ENCODE peak calls at places on chromosomes 7 and 10, in seven cellular contexts. One of them, this sample, is unnamed.

GRCh38 chr7:28579571-28579970 is 167.3 kb downstream of the CREB5 start:
- DNase-seq in HT1080: no peak
- DNase-seq in GM13977: no peak
- DNase-seq in NCI-H1105: no peak
- DNase-seq in NCI-H1417: no peak
- DNase-seq in activated CD4-positive, alpha-beta T cell treated with anti-CD3 and anti-CD28 coated beads, Interleukin-2, amount 50 U/mL, for 4 hours: no peak
- DNase-seq in heart left ventricle: no peak
- DNase-seq in this sample: no peak

GRCh38 chr7:101377189-101377736 is 14.6 kb downstream of the COL26A1 start:
- DNase-seq in HT1080: no peak
- DNase-seq in GM13977: no peak
- DNase-seq in NCI-H1105: no peak
- DNase-seq in NCI-H1417: no peak
- DNase-seq in activated CD4-positive, alpha-beta T cell treated with anti-CD3 and anti-CD28 coated beads, Interleukin-2, amount 50 U/mL, for 4 hours: no peak
- DNase-seq in heart left ventricle: no peak
- DNase-seq in this sample: no peak

GRCh38 chr10:974785-975074 is 13.5 kb upstream of the GTPBP4 start:
- DNase-seq in HT1080: no peak
- DNase-seq in GM13977: no peak
- DNase-seq in NCI-H1105: no peak
- DNase-seq in NCI-H1417: peak
- DNase-seq in activated CD4-positive, alpha-beta T cell treated with anti-CD3 and anti-CD28 coated beads, Interleukin-2, amount 50 U/mL, for 4 hours: no peak
- DNase-seq in heart left ventricle: no peak
- DNase-seq in this sample: no peak

GRCh38 chr7:4683884-4684565 is 1.9 kb downstream of the FOXK1 start:
- DNase-seq in HT1080: peak
- DNase-seq in GM13977: peak
- DNase-seq in NCI-H1105: no peak
- DNase-seq in NCI-H1417: peak
- DNase-seq in activated CD4-positive, alpha-beta T cell treated with anti-CD3 and anti-CD28 coated beads, Interleukin-2, amount 50 U/mL, for 4 hours: peak
- DNase-seq in heart left ventricle: peak
- DNase-seq in this sample: no peak

GRCh38 chr7:100407285-100408180 is 21.0 kb downstream of the ZCWPW1 start:
- DNase-seq in HT1080: peak
- DNase-seq in GM13977: peak
- DNase-seq in NCI-H1105: peak
- DNase-seq in NCI-H1417: no peak
- DNase-seq in activated CD4-positive, alpha-beta T cell treated with anti-CD3 and anti-CD28 coated beads, Interleukin-2, amount 50 U/mL, for 4 hours: peak
- DNase-seq in heart left ventricle: no peak
- DNase-seq in this sample: peak

GRCh38 chr10:84715911-84716310 is 387.5 kb downstream of the CCSER2 start:
- DNase-seq in HT1080: peak
- DNase-seq in GM13977: peak
- DNase-seq in NCI-H1105: no peak
- DNase-seq in NCI-H1417: peak
- DNase-seq in activated CD4-positive, alpha-beta T cell treated with anti-CD3 and anti-CD28 coated beads, Interleukin-2, amount 50 U/mL, for 4 hours: no peak
- DNase-seq in heart left ventricle: no peak
- DNase-seq in this sample: peak

GRCh38 chr7:92644406-92645113 is 54.4 kb upstream of the FAM133B start:
- DNase-seq in HT1080: no peak
- DNase-seq in GM13977: no peak
- DNase-seq in NCI-H1105: no peak
- DNase-seq in NCI-H1417: no peak
- DNase-seq in activated CD4-positive, alpha-beta T cell treated with anti-CD3 and anti-CD28 coated beads, Interleukin-2, amount 50 U/mL, for 4 hours: no peak
- DNase-seq in heart left ventricle: peak
- DNase-seq in this sample: no peak

GRCh38 chr7:101018271-101019167 is 1.4 kb upstream of the MUC17 start:
- DNase-seq in HT1080: no peak
- DNase-seq in GM13977: peak
- DNase-seq in NCI-H1105: no peak
- DNase-seq in NCI-H1417: no peak
- DNase-seq in activated CD4-positive, alpha-beta T cell treated with anti-CD3 and anti-CD28 coated beads, Interleukin-2, amount 50 U/mL, for 4 hours: no peak
- DNase-seq in heart left ventricle: no peak
- DNase-seq in this sample: peak

GRCh38 chr10:5958680-5959079 is 18.7 kb downstream of the IL15RA start:
- DNase-seq in HT1080: no peak
- DNase-seq in GM13977: no peak
- DNase-seq in NCI-H1105: no peak
- DNase-seq in NCI-H1417: no peak
- DNase-seq in activated CD4-positive, alpha-beta T cell treated with anti-CD3 and anti-CD28 coated beads, Interleukin-2, amount 50 U/mL, for 4 hours: no peak
- DNase-seq in heart left ventricle: no peak
- DNase-seq in this sample: no peak